ENCODE peak calls at places on chromosomes 6 and 20, in six cellular contexts. G is HepG2, T is K562, R is A549, L is H1, B is SK-N-SH. W is an unnamed sample.

GRCh38 chr6:131917318-131917717 is 33.9 kb downstream of the CCN2 start:
- DNase-seq in R (no peak), G (no peak), T (no peak), B (no peak), L (no peak), W (no peak)

GRCh38 chr20:35013421-35014411 is 58.0 kb downstream of the MYH7B start:
- DNase-seq in T (no peak), B (peak; percentile 48), R (no peak), G (no peak), L (no peak), W (no peak)

GRCh38 chr6:34565722-34566137 is 9.6 kb upstream of the SPDEF start:
- DNase-seq in B (peak; percentile 31), G (no peak), L (no peak), R (no peak), T (no peak), W (no peak)

GRCh38 chr6:169632841-169633240 is 69.0 kb downstream of the WDR27 start:
- DNase-seq in B (no peak), R (no peak), L (no peak), T (no peak), G (no peak), W (no peak)

GRCh38 chr6:21987501-21987957 is 309.3 kb downstream of the PRL start:
- DNase-seq in B (peak; percentile 63), G (peak; percentile 5), R (peak; percentile 51), T (peak; percentile 77), L (no peak), W (peak; percentile 11)

GRCh38 chr6:45965787-45966186 is 49.9 kb downstream of the CLIC5 start:
- DNase-seq in B (no peak), L (no peak), G (no peak), R (no peak), T (no peak), W (no peak)

GRCh38 chr6:161369339-161369738 is 95.5 kb upstream of the AGPAT4 start:
- DNase-seq in T (no peak), L (no peak), R (peak; percentile 73), B (no peak), G (no peak), W (no peak)

GRCh38 chr6:4774715-4775590 is 1.3 kb upstream of the CDYL start:
- DNase-seq in R (no peak), L (no peak), G (no peak), B (peak; percentile 37), T (no peak), W (no peak)

GRCh38 chr6:140203611-140204553 is 829.4 kb upstream of the CITED2 start:
- DNase-seq in L (no peak), R (no peak), G (no peak), B (no peak), T (no peak), W (no peak)

GRCh38 chr6:99790679-99791078 is 184.0 kb downstream of the PRDM13 start:
- DNase-seq in G (no peak), T (no peak), B (no peak), L (no peak), R (no peak), W (no peak)

GRCh38 chr6:84432616-84433015 is 205.2 kb upstream of the CEP162 start:
- DNase-seq in R (no peak), G (no peak), L (no peak), T (no peak), B (no peak), W (no peak)

GRCh38 chr20:24033151-24033550 is 44.6 kb upstream of the GGTLC1 start:
- DNase-seq in B (no peak), T (no peak), L (no peak), R (no peak), G (no peak), W (no peak)

GRCh38 chr6:53727748-53728147 is 62.2 kb upstream of the KLHL31 start:
- DNase-seq in L (no peak), B (no peak), T (no peak), G (no peak), R (no peak), W (no peak)

GRCh38 chr6:111011360-111012142 is 29.7 kb downstream of the RPF2 start:
- DNase-seq in T (peak; percentile 33), B (peak; percentile 64), L (no peak), R (peak; percentile 30), G (peak; percentile 32), W (peak; percentile 15)

GRCh38 chr20:17659801-17660200 is 22.2 kb downstream of the RRBP1 start:
- DNase-seq in R (no peak), G (no peak), B (no peak), L (no peak), T (no peak), W (no peak)

DNA sequence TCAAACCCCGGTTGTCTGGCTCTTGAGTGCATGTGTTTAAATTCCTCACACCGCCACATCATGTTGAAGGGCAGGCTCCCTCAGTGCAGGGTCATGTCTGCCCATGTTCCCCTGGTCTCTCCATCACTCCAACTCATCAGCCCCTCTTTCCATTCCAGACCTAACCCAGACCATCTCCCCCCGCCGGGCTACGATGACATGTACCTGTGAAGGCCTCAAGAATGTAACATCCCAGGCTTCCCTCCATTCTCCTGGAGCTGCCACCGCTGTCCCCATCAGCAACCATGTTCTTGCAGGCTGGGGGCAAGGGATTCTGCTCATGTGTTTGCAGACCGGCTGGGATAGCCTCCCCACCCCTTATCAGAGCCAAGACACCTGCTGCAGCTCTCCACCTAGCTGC is 19.9 kb downstream of the TMEM74B start:
- DNase-seq in B (no peak), G (no peak), L (no peak), R (no peak), T (no peak), W (no peak)
- TF ChIP-seq CHD2 in B (no peak), G (no peak), L (no peak), R (no peak), T (no peak), W (no peak)

GRCh38 chr6:71012871-71013456 is 56.1 kb upstream of the B3GAT2 start:
- DNase-seq in R (peak; percentile 45), G (peak; percentile 57), B (peak; percentile 56), T (peak; percentile 70), L (no peak), W (peak; percentile 12)
- TF ChIP-seq CHD2 in R (no peak), G (no peak), B (no peak), T (no peak), L (no peak), W (no peak)

GRCh38 chr6:158409451-158409850 is 97.2 kb downstream of the TULP4 start:
- DNase-seq in G (no peak), B (peak; percentile 52), L (no peak), R (no peak), T (peak; percentile 60), W (no peak)

GRCh38 chr6:158413814-158414563 is 101.7 kb downstream of the TULP4 start:
- DNase-seq in L (no peak), R (no peak), T (no peak), G (no peak), B (no peak), W (no peak)

GRCh38 chr6:158410784-158411183 is 98.5 kb downstream of the TULP4 start:
- DNase-seq in L (no peak), R (no peak), B (no peak), G (no peak), T (no peak), W (no peak)

GRCh38 chr6:158413028-158413427 is 100.8 kb downstream of the TULP4 start:
- DNase-seq in T (no peak), L (no peak), B (no peak), R (no peak), G (no peak), W (no peak)

GRCh38 chr6:158411998-158412397 is 99.7 kb downstream of the TULP4 start:
- DNase-seq in T (no peak), G (no peak), R (no peak), L (no peak), B (no peak), W (no peak)
- TF ChIP-seq CHD2 in T (no peak), G (no peak), R (no peak), L (no peak), B (no peak), W (no peak)

GRCh38 chr6:116136933-116137340 is 11.0 kb upstream of the COL10A1 start:
- DNase-seq in G (no peak), T (no peak), R (no peak), L (no peak), B (no peak), W (no peak)
- TF ChIP-seq CHD2 in G (no peak), T (no peak), R (no peak), L (no peak), B (no peak), W (no peak)

GRCh38 chr6:2725999-2726567 is 24.6 kb downstream of the MYLK4 start:
- DNase-seq in R (no peak), B (peak; percentile 25), G (no peak), L (no peak), T (peak; percentile 41), W (peak; percentile 28)
- TF ChIP-seq CHD2 in R (no peak), B (no peak), G (no peak), L (no peak), T (no peak), W (no peak)

GRCh38 chr20:63846128-63846771 is 15.0 kb upstream of the ABHD16B start:
- DNase-seq in L (no peak), B (peak; percentile 70), G (peak; percentile 75), T (peak; percentile 85), R (no peak), W (no peak)
- TF ChIP-seq CHD2 in L (no peak), B (no peak), G (no peak), T (no peak), R (no peak), W (no peak)

GRCh38 chr6:150176659-150177058 is 33.8 kb downstream of the PPP1R14C start:
- DNase-seq in T (no peak), G (no peak), B (no peak), L (no peak), R (no peak), W (no peak)

GRCh38 chr6:150176152-150176551 is 33.3 kb downstream of the PPP1R14C start:
- DNase-seq in R (no peak), G (no peak), T (no peak), L (no peak), B (no peak), W (no peak)

GRCh38 chr6:150175611-150176151 is 32.8 kb downstream of the PPP1R14C start:
- DNase-seq in R (no peak), T (no peak), G (no peak), B (no peak), L (no peak), W (no peak)

GRCh38 chr6:150179030-150179429 is 36.2 kb downstream of the PPP1R14C start:
- DNase-seq in G (no peak), B (no peak), L (no peak), T (no peak), R (no peak), W (no peak)

GRCh38 chr6:150177260-150178246 is 34.7 kb downstream of the PPP1R14C start:
- DNase-seq in T (no peak), B (no peak), R (peak; percentile 28), L (no peak), G (peak; percentile 28), W (no peak)
- TF ChIP-seq CHD2 in T (no peak), B (no peak), R (no peak), L (no peak), G (no peak), W (no peak)

GRCh38 chr6:63213325-63213724 is 2.1 kb downstream of the FKBP1C start:
- DNase-seq in B (no peak), T (no peak), L (no peak), R (no peak), G (no peak), W (no peak)
- TF ChIP-seq CHD2 in B (no peak), T (no peak), L (no peak), R (no peak), G (no peak), W (no peak)